ENCODE peak calls at places on chromosome 6, in ten cellular contexts. One of them, this sample, is unnamed. For H3K4me1, the result is how much of the 10 kb centered on the place peaks cover.

GRCh38 chr6:158517038-158517437 is 42.9 kb upstream of the TMEM181 start:
- DNase-seq in CD8-positive, alpha-beta memory T cell: no peak
- DNase-seq in body of pancreas: no peak
- DNase-seq in GM23338: no peak
- DNase-seq in breast epithelium: no peak
- DNase-seq in CD8-positive, alpha-beta T cell: no peak
- DNase-seq in Peyer's patch: no peak
- DNase-seq in psoas muscle: no peak
- DNase-seq in heart left ventricle: no peak
- DNase-seq in small intestine: no peak
- DNase-seq in this sample: no peak

GRCh38 chr6:45595010-45595851 is 217.5 kb upstream of the SUPT3H start:
- DNase-seq in CD8-positive, alpha-beta memory T cell: no peak
- DNase-seq in psoas muscle: no peak
- DNase-seq in GM23338: no peak
- DNase-seq in breast epithelium: no peak
- DNase-seq in small intestine: no peak
- DNase-seq in heart left ventricle: no peak
- DNase-seq in Peyer's patch: no peak
- DNase-seq in CD8-positive, alpha-beta T cell: no peak
- DNase-seq in body of pancreas: no peak
- DNase-seq in this sample: no peak

GRCh38 chr6:109695468-109695867 is 4.4 kb downstream of the FIG4 start:
- DNase-seq in heart left ventricle: no peak
- DNase-seq in GM23338: peak
- DNase-seq in Peyer's patch: no peak
- DNase-seq in CD8-positive, alpha-beta memory T cell: no peak
- DNase-seq in CD8-positive, alpha-beta T cell: no peak
- DNase-seq in breast epithelium: no peak
- DNase-seq in psoas muscle: no peak
- DNase-seq in small intestine: peak
- DNase-seq in body of pancreas: no peak
- DNase-seq in this sample: no peak

GRCh38 chr6:46903175-46903574 is 18.6 kb downstream of the ADGRF5 start:
- DNase-seq in heart left ventricle: peak
- DNase-seq in CD8-positive, alpha-beta memory T cell: no peak
- DNase-seq in GM23338: peak
- DNase-seq in psoas muscle: no peak
- DNase-seq in body of pancreas: peak
- DNase-seq in small intestine: no peak
- DNase-seq in Peyer's patch: no peak
- DNase-seq in CD8-positive, alpha-beta T cell: no peak
- DNase-seq in breast epithelium: no peak
- DNase-seq in this sample: no peak

GRCh38 chr6:166460473-166461437 is 78.0 kb upstream of the MPC1 start:
- DNase-seq in small intestine: no peak
- DNase-seq in CD8-positive, alpha-beta memory T cell: no peak
- DNase-seq in breast epithelium: no peak
- DNase-seq in CD8-positive, alpha-beta T cell: no peak
- DNase-seq in psoas muscle: no peak
- DNase-seq in Peyer's patch: no peak
- DNase-seq in heart left ventricle: no peak
- DNase-seq in GM23338: no peak
- DNase-seq in body of pancreas: no peak
- DNase-seq in this sample: no peak

GRCh38 chr6:76422814-76423213 is 350.4 kb upstream of the IMPG1 start:
- DNase-seq in Peyer's patch: no peak
- DNase-seq in heart left ventricle: no peak
- DNase-seq in small intestine: no peak
- DNase-seq in breast epithelium: no peak
- DNase-seq in CD8-positive, alpha-beta T cell: no peak
- DNase-seq in psoas muscle: no peak
- DNase-seq in CD8-positive, alpha-beta memory T cell: no peak
- DNase-seq in GM23338: peak
- DNase-seq in body of pancreas: no peak
- DNase-seq in this sample: no peak

GRCh38 chr6:69398729-69399128 is 398.1 kb downstream of the LMBRD1 start:
- DNase-seq in breast epithelium: no peak
- DNase-seq in small intestine: no peak
- DNase-seq in Peyer's patch: no peak
- DNase-seq in GM23338: no peak
- DNase-seq in CD8-positive, alpha-beta memory T cell: no peak
- DNase-seq in heart left ventricle: no peak
- DNase-seq in CD8-positive, alpha-beta T cell: no peak
- DNase-seq in psoas muscle: no peak
- DNase-seq in body of pancreas: no peak
- DNase-seq in this sample: no peak

GRCh38 chr6:54156650-54157250 is 45.5 kb downstream of the MLIP start:
- DNase-seq in GM23338: no peak
- DNase-seq in small intestine: no peak
- DNase-seq in body of pancreas: no peak
- DNase-seq in heart left ventricle: no peak
- DNase-seq in Peyer's patch: no peak
- DNase-seq in CD8-positive, alpha-beta T cell: no peak
- DNase-seq in psoas muscle: no peak
- DNase-seq in CD8-positive, alpha-beta memory T cell: no peak
- DNase-seq in breast epithelium: no peak
- DNase-seq in this sample: no peak

GRCh38 chr6:152750694-152751093 is at the start of gene VIP:
- DNase-seq in CD8-positive, alpha-beta T cell: no peak
- DNase-seq in breast epithelium: no peak
- DNase-seq in heart left ventricle: no peak
- DNase-seq in body of pancreas: no peak
- DNase-seq in GM23338: peak
- DNase-seq in small intestine: no peak
- DNase-seq in Peyer's patch: no peak
- DNase-seq in CD8-positive, alpha-beta memory T cell: no peak
- DNase-seq in psoas muscle: no peak
- DNase-seq in this sample: no peak

GRCh38 chr6:106511274-106512047 is 117.8 kb downstream of the RTN4IP1 start:
- DNase-seq in psoas muscle: peak
- DNase-seq in CD8-positive, alpha-beta memory T cell: peak
- DNase-seq in body of pancreas: peak
- DNase-seq in heart left ventricle: no peak
- DNase-seq in CD8-positive, alpha-beta T cell: no peak
- DNase-seq in GM23338: peak
- DNase-seq in breast epithelium: peak
- DNase-seq in small intestine: peak
- DNase-seq in Peyer's patch: peak
- DNase-seq in this sample: peak

GRCh38 chr6:137871299-137871698 is 4.2 kb downstream of the TNFAIP3 start:
- DNase-seq in GM23338: no peak
- DNase-seq in small intestine: no peak
- DNase-seq in psoas muscle: no peak
- DNase-seq in CD8-positive, alpha-beta memory T cell: no peak
- DNase-seq in breast epithelium: no peak
- DNase-seq in heart left ventricle: no peak
- DNase-seq in Peyer's patch: peak
- DNase-seq in CD8-positive, alpha-beta T cell: no peak
- DNase-seq in body of pancreas: no peak
- DNase-seq in this sample: no peak

GRCh38 chr6:137872071-137872470 is 5.0 kb downstream of the TNFAIP3 start:
- DNase-seq in Peyer's patch: no peak
- DNase-seq in heart left ventricle: no peak
- DNase-seq in psoas muscle: no peak
- DNase-seq in breast epithelium: no peak
- DNase-seq in GM23338: no peak
- DNase-seq in CD8-positive, alpha-beta T cell: no peak
- DNase-seq in body of pancreas: no peak
- DNase-seq in CD8-positive, alpha-beta memory T cell: no peak
- DNase-seq in small intestine: no peak
- DNase-seq in this sample: no peak

GRCh38 chr6:137869781-137870180 is 2.7 kb downstream of the TNFAIP3 start:
- DNase-seq in CD8-positive, alpha-beta T cell: no peak
- DNase-seq in body of pancreas: no peak
- DNase-seq in heart left ventricle: no peak
- DNase-seq in GM23338: no peak
- DNase-seq in Peyer's patch: no peak
- DNase-seq in psoas muscle: no peak
- DNase-seq in small intestine: no peak
- DNase-seq in breast epithelium: no peak
- DNase-seq in CD8-positive, alpha-beta memory T cell: no peak
- DNase-seq in this sample: no peak

GRCh38 chr6:137870286-137870685 is 3.2 kb downstream of the TNFAIP3 start:
- DNase-seq in Peyer's patch: no peak
- DNase-seq in heart left ventricle: no peak
- DNase-seq in breast epithelium: no peak
- DNase-seq in psoas muscle: no peak
- DNase-seq in CD8-positive, alpha-beta memory T cell: no peak
- DNase-seq in small intestine: no peak
- DNase-seq in GM23338: no peak
- DNase-seq in CD8-positive, alpha-beta T cell: no peak
- DNase-seq in body of pancreas: no peak
- DNase-seq in this sample: no peak

DNA sequence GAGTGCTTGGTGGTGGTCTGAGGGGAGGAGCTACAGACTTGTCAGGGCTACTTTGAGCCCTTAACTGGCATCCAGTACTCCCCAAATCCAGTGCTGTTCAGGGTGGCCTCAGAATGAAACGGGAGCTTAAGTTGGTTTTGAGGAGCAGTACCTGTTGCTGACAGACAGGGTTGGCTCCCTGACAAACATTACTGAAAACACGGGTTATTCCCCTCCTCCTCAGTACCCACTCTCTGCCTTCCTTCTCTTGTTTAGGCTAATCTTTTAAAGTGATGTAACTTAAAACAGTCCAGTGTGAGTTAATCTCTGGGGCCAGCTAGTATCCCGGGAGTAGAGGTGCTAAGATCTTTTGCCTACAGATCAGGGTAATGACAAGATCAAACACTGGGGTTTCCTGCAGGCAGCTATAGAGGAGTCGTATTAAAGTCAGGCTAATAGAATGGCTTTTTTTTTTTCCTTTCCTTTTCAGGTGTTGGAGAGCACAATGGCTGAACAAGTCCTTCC is 3.7 kb downstream of the TNFAIP3 start:
- DNase-seq in small intestine: no peak
- DNase-seq in Peyer's patch: peak
- DNase-seq in CD8-positive, alpha-beta T cell: no peak
- DNase-seq in psoas muscle: no peak
- DNase-seq in heart left ventricle: no peak
- DNase-seq in breast epithelium: no peak
- DNase-seq in CD8-positive, alpha-beta memory T cell: no peak
- DNase-seq in body of pancreas: no peak
- DNase-seq in GM23338: peak
- DNase-seq in this sample: no peak
- H3K27ac ChIP-seq in small intestine: peak
- H3K27ac ChIP-seq in Peyer's patch: peak
- H3K27ac ChIP-seq in CD8-positive, alpha-beta T cell: peak
- H3K27ac ChIP-seq in psoas muscle: peak
- H3K27ac ChIP-seq in heart left ventricle: peak
- H3K27ac ChIP-seq in breast epithelium: peak
- H3K27ac ChIP-seq in CD8-positive, alpha-beta memory T cell: peak
- H3K27ac ChIP-seq in body of pancreas: peak
- H3K27ac ChIP-seq in GM23338: no peak
- H3K27ac ChIP-seq in this sample: no peak

GRCh38 chr6:35040398-35040797 is 100.7 kb downstream of the TCP11 start:
- DNase-seq in body of pancreas: no peak
- DNase-seq in heart left ventricle: no peak
- DNase-seq in psoas muscle: no peak
- DNase-seq in Peyer's patch: no peak
- DNase-seq in CD8-positive, alpha-beta T cell: no peak
- DNase-seq in breast epithelium: no peak
- DNase-seq in small intestine: no peak
- DNase-seq in GM23338: no peak
- DNase-seq in CD8-positive, alpha-beta memory T cell: no peak
- DNase-seq in this sample: no peak
- H3K4me1 ChIP-seq in body of pancreas: under half
- H3K4me1 ChIP-seq in heart left ventricle: half or more
- H3K4me1 ChIP-seq in psoas muscle: under half
- H3K4me1 ChIP-seq in Peyer's patch: under half
- H3K4me1 ChIP-seq in CD8-positive, alpha-beta T cell: under half
- H3K4me1 ChIP-seq in breast epithelium: under half
- H3K4me1 ChIP-seq in small intestine: under half
- H3K4me1 ChIP-seq in GM23338: half or more
- H3K4me1 ChIP-seq in CD8-positive, alpha-beta memory T cell: under half
- H3K4me1 ChIP-seq in this sample: half or more

GRCh38 chr6:169145991-169146501 is 107.6 kb downstream of the THBS2 start:
- DNase-seq in body of pancreas: no peak
- DNase-seq in CD8-positive, alpha-beta memory T cell: no peak
- DNase-seq in psoas muscle: no peak
- DNase-seq in CD8-positive, alpha-beta T cell: no peak
- DNase-seq in small intestine: no peak
- DNase-seq in Peyer's patch: no peak
- DNase-seq in breast epithelium: peak
- DNase-seq in heart left ventricle: no peak
- DNase-seq in GM23338: no peak
- DNase-seq in this sample: no peak
- H3K27ac ChIP-seq in body of pancreas: no peak
- H3K27ac ChIP-seq in CD8-positive, alpha-beta memory T cell: no peak
- H3K27ac ChIP-seq in psoas muscle: no peak
- H3K27ac ChIP-seq in CD8-positive, alpha-beta T cell: no peak
- H3K27ac ChIP-seq in small intestine: no peak
- H3K27ac ChIP-seq in Peyer's patch: peak
- H3K27ac ChIP-seq in breast epithelium: peak
- H3K27ac ChIP-seq in heart left ventricle: no peak
- H3K27ac ChIP-seq in GM23338: no peak
- H3K27ac ChIP-seq in this sample: no peak

GRCh38 chr6:129694036-129694435 is 15.9 kb downstream of the ARHGAP18 start:
- DNase-seq in heart left ventricle: no peak
- DNase-seq in CD8-positive, alpha-beta memory T cell: no peak
- DNase-seq in CD8-positive, alpha-beta T cell: no peak
- DNase-seq in small intestine: no peak
- DNase-seq in GM23338: no peak
- DNase-seq in Peyer's patch: no peak
- DNase-seq in psoas muscle: no peak
- DNase-seq in body of pancreas: no peak
- DNase-seq in breast epithelium: no peak
- DNase-seq in this sample: no peak

GRCh38 chr6:129686941-129687627 is 22.9 kb downstream of the ARHGAP18 start:
- DNase-seq in psoas muscle: no peak
- DNase-seq in heart left ventricle: no peak
- DNase-seq in CD8-positive, alpha-beta memory T cell: peak
- DNase-seq in breast epithelium: no peak
- DNase-seq in Peyer's patch: peak
- DNase-seq in small intestine: peak
- DNase-seq in body of pancreas: no peak
- DNase-seq in CD8-positive, alpha-beta T cell: peak
- DNase-seq in GM23338: no peak
- DNase-seq in this sample: no peak

GRCh38 chr6:129692467-129692866 is 17.5 kb downstream of the ARHGAP18 start:
- DNase-seq in small intestine: no peak
- DNase-seq in breast epithelium: no peak
- DNase-seq in psoas muscle: no peak
- DNase-seq in heart left ventricle: no peak
- DNase-seq in Peyer's patch: no peak
- DNase-seq in CD8-positive, alpha-beta T cell: no peak
- DNase-seq in body of pancreas: no peak
- DNase-seq in CD8-positive, alpha-beta memory T cell: no peak
- DNase-seq in GM23338: no peak
- DNase-seq in this sample: no peak

GRCh38 chr6:129691709-129692108 is 18.3 kb downstream of the ARHGAP18 start:
- DNase-seq in Peyer's patch: no peak
- DNase-seq in body of pancreas: no peak
- DNase-seq in small intestine: no peak
- DNase-seq in psoas muscle: no peak
- DNase-seq in GM23338: no peak
- DNase-seq in breast epithelium: no peak
- DNase-seq in CD8-positive, alpha-beta memory T cell: no peak
- DNase-seq in CD8-positive, alpha-beta T cell: no peak
- DNase-seq in heart left ventricle: no peak
- DNase-seq in this sample: no peak

GRCh38 chr6:129691043-129691640 is 18.8 kb downstream of the ARHGAP18 start:
- DNase-seq in GM23338: no peak
- DNase-seq in CD8-positive, alpha-beta T cell: no peak
- DNase-seq in CD8-positive, alpha-beta memory T cell: no peak
- DNase-seq in Peyer's patch: no peak
- DNase-seq in heart left ventricle: no peak
- DNase-seq in body of pancreas: no peak
- DNase-seq in breast epithelium: no peak
- DNase-seq in small intestine: no peak
- DNase-seq in psoas muscle: no peak
- DNase-seq in this sample: no peak
- H3K4me1 ChIP-seq in GM23338: under half
- H3K4me1 ChIP-seq in CD8-positive, alpha-beta T cell: under half
- H3K4me1 ChIP-seq in CD8-positive, alpha-beta memory T cell: under half
- H3K4me1 ChIP-seq in Peyer's patch: under half
- H3K4me1 ChIP-seq in heart left ventricle: under half
- H3K4me1 ChIP-seq in body of pancreas: half or more
- H3K4me1 ChIP-seq in breast epithelium: under half
- H3K4me1 ChIP-seq in small intestine: under half
- H3K4me1 ChIP-seq in psoas muscle: half or more
- H3K4me1 ChIP-seq in this sample: under half

This sample was measured in tibial artery.